ENCODE peak calls at places on chromosomes 1 and 21, in four cellular contexts. U is body of pancreas, A is tibial nerve, K is ovary. I is an unnamed sample.

GRCh38 chr1:10540277-10541005 is 65.7 kb downstream of the PEX14 start:
- DNase-seq in U (no peak), A (no peak), K (no peak), I (peak)

GRCh38 chr1:159869173-159869572 is 6.7 kb upstream of the VSIG8 start:
- DNase-seq in A (no peak), K (peak), U (peak), I (peak)

GRCh38 chr1:40316595-40317393 is at the start of gene COL9A2:
- DNase-seq in A (peak), U (peak), K (no peak), I (peak)

GRCh38 chr1:55257958-55258357 is 42.8 kb upstream of the USP24 start:
- DNase-seq in K (no peak), A (no peak), U (no peak), I (no peak)

GRCh38 chr1:212470059-212470458 is 37.3 kb downstream of the NENF start:
- DNase-seq in U (peak), K (peak), A (peak), I (peak)

GRCh38 chr1:175976865-175977642 is 230.0 kb downstream of the COP1 start:
- DNase-seq in K (no peak), U (no peak), A (no peak), I (peak)

GRCh38 chr1:219773775-219774174 is 154.6 kb downstream of the SLC30A10 start:
- DNase-seq in A (no peak), U (no peak), K (no peak), I (no peak)

GRCh38 chr1:211352465-211352864 is 25.8 kb downstream of the TRAF5 start:
- DNase-seq in U (no peak), K (no peak), A (no peak), I (no peak)

GRCh38 chr1:39826583-39826982 is 37.9 kb upstream of the BMP8B start:
- DNase-seq in U (no peak), A (no peak), K (no peak), I (no peak)

GRCh38 chr1:119101563-119101962 is 38.9 kb downstream of the WARS2 start:
- DNase-seq in A (no peak), K (no peak), U (no peak), I (peak)

GRCh38 chr1:71640131-71640530 is 559.3 kb upstream of the ZRANB2 start:
- DNase-seq in K (no peak), U (no peak), A (no peak), I (no peak)

GRCh38 chr1:50422946-50423669 is at the start of gene DMRTA2:
- DNase-seq in A (no peak), U (no peak), K (no peak), I (no peak)

GRCh38 chr1:222375656-222376055 is 172.2 kb downstream of the HHIPL2 start:
- DNase-seq in A (no peak), K (no peak), U (no peak), I (no peak)

GRCh38 chr1:43282220-43283195 is 2.9 kb downstream of the C1orf210 start:
- DNase-seq in U (no peak), A (no peak), K (no peak), I (no peak)

GRCh38 chr1:229758101-229759036 is 132.3 kb downstream of the URB2 start:
- DNase-seq in K (no peak), A (no peak), U (no peak), I (no peak)

GRCh38 chr1:108852141-108852540 is 4.8 kb downstream of the AKNAD1 start:
- DNase-seq in K (no peak), A (no peak), U (no peak), I (peak)

GRCh38 chr21:36873511-36873910 is 93.0 kb downstream of the HLCS start:
- DNase-seq in K (no peak), U (no peak), A (no peak), I (no peak)

GRCh38 chr1:25675729-25676476 is 59.3 kb downstream of the MAN1C1 start:
- DNase-seq in A (no peak), U (no peak), K (no peak), I (no peak)

GRCh38 chr1:36154765-36155559 is 998 bp upstream of the MAP7D1 start:
- DNase-seq in U (peak), K (no peak), A (no peak), I (no peak)

GRCh38 chr1:1178794-1179331 is 5.2 kb downstream of the TTLL10 start:
- DNase-seq in U (no peak), K (no peak), A (no peak), I (no peak)

GRCh38 chr1:17596651-17597509 is 57.4 kb downstream of the ARHGEF10L start:
- DNase-seq in K (no peak), U (no peak), A (no peak), I (peak)

GRCh38 chr1:36365310-36365895 is 20.3 kb downstream of the STK40 start:
- DNase-seq in U (no peak), A (peak), K (peak), I (peak)

GRCh38 chr1:172134087-172134731 is 286.3 kb upstream of the C1orf105 start:
- DNase-seq in U (no peak), A (no peak), K (no peak), I (peak)

GRCh38 chr1:64318428-64318827 is 115.0 kb downstream of the UBE2U start:
- DNase-seq in A (no peak), K (no peak), U (no peak), I (no peak)

GRCh38 chr1:25137521-25138395 is 94.5 kb downstream of the SYF2 start:
- DNase-seq in A (no peak), K (no peak), U (no peak), I (no peak)

GRCh38 chr1:70496181-70496580 is 85.1 kb downstream of the CTH start:
- DNase-seq in A (no peak), K (no peak), U (no peak), I (no peak)

GRCh38 chr1:167120899-167121298 is 27.0 kb downstream of the STYXL2 start:
- DNase-seq in A (no peak), K (no peak), U (no peak), I (no peak)

GRCh38 chr1:235724716-235725115 is 75.1 kb upstream of the GNG4 start:
- DNase-seq in A (no peak), K (no peak), U (no peak), I (no peak)

GRCh38 chr1:37845781-37846180 is 13.6 kb downstream of the MTF1 start:
- DNase-seq in U (no peak), A (no peak), K (no peak), I (no peak)

GRCh38 chr1:218479436-218480115 is 134.4 kb downstream of the TGFB2 start:
- DNase-seq in K (no peak), U (no peak), A (no peak), I (peak)

GRCh38 chr1:173420330-173420806 is 56.8 kb upstream of the PRDX6 start:
- DNase-seq in U (peak), A (no peak), K (peak), I (peak)

GRCh38 chr1:25063591-25064416 is 133.7 kb upstream of the RUNX3 start:
- DNase-seq in U (no peak), A (no peak), K (no peak), I (no peak)

GRCh38 chr1:6447818-6448748 is 17.9 kb downstream of the TNFRSF25 start:
- DNase-seq in U (no peak), K (no peak), A (no peak), I (no peak)

GRCh38 chr1:15148004-15148403 is 5.5 kb upstream of the TMEM51 start:
- DNase-seq in K (no peak), A (no peak), U (no peak), I (no peak)

GRCh38 chr1:32275424-32275823 is 16.5 kb upstream of the HDAC1 start:
- DNase-seq in A (no peak), K (no peak), U (peak), I (no peak)

GRCh38 chr1:39391741-39392679 is 99.4 kb upstream of the BMP8A start:
- DNase-seq in U (peak), A (no peak), K (peak), I (peak)

GRCh38 chr1:185646202-185646683 is 87.9 kb upstream of the HMCN1 start:
- DNase-seq in A (no peak), K (peak), U (peak), I (peak)

GRCh38 chr1:237542525-237543418 is 347.9 kb downstream of the ZP4 start:
- DNase-seq in U (no peak), A (no peak), K (no peak), I (no peak)

GRCh38 chr1:154190550-154190949 is 1.4 kb downstream of the TPM3 start:
- DNase-seq in U (no peak), K (no peak), A (no peak), I (peak)

DNA sequence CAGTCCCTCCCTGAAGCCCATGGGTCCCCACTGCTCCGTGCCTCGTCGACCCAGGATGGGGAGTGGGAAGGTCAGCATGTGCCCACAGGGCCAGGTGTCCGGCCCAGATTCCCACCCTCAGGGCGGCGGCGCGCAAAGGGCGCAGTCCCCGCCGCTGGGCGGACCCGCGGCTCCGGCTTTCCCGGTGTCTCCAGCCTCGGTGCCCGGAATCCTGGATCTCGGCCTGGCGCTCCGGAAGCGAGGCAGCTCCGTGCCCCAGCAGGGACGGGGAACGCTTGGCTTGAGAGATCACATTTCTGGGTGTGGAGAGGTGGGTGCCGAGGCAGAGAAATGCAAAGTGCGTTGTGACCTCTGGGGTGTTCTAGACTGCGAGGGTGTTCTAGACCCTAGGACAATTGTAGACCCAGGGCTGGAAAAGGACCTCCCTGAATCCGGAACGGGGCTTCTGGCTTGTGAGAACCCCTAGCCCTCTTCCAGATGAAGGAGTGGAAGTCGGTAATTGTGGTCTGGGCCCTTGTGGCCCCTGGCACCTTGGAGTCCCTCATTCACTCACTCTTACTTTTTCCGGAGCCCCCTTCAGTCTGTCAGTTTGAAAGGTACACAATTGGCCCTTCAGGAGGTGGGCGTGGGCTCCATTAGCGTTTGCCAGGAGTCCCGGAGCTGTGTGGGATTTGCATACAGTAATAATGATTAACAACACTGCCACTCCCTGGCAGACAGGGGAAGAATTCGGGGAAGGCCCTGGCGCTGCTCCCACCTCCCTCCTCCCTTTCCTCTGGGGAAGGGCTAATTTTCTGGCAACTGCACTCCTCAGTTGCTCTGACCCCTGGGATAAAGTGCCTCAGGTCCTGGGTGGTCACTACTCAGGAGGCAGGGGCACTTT is 1.7 kb upstream of the KCND3 start:
- DNase-seq in U (peak), A (no peak), K (peak), I (peak)
- TF ChIP-seq CTCF in U (peak), A (no peak), K (no peak), I (peak)

GRCh38 chr1:161198206-161198876 is 513 bp downstream of the ADAMTS4 start:
- DNase-seq in U (no peak), A (no peak), K (peak), I (peak)
- H3K4me3 ChIP-seq in U (no peak), A (peak), K (peak), I (peak)

DNA sequence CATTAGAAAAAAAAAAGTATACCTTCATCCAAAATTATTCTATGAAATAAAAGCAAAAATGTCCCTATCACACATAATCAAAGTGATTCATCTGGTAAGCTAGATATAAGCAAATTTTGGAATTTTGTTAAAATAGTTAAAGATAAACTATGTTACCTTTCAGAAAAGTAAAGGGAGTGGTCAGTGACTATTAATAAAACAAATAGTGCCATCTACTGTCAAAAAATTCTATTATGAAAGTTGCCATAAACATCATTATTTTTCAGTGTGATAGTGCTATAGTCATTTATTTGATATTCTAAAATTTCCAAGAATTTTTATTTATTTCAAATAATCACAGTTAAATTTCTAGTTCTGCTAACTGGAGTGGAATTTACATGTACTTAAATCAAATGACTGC is 803.7 kb downstream of the KCNT2 start:
- DNase-seq in K (no peak), U (no peak), A (no peak), I (no peak)
- TF ChIP-seq CTCF in K (no peak), U (no peak), A (no peak), I (no peak)

DNA sequence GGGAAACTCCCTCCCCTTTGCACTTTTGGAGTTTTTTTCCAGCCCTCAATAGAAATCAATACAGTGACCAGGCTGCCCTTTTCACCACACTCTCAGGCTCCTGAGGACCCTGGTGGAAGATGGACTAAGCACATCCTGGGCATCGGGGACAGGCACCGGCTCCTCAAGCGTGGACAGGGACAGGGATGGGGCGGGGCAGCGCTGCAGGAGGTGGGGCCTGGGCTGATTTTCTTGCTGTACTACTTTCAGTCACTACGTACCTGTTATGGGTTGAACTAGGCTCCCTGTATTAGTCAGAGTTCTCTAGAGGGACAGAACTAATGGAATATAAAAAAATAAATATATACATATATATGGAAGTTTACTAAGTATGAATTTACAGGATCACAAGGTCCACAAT is 2.5 kb downstream of the MX2 start:
- DNase-seq in K (peak), U (no peak), A (no peak), I (no peak)
- H3K4me3 ChIP-seq in K (no peak), U (no peak), A (no peak), I (no peak)

GRCh38 chr1:98884864-98885263 is 119.8 kb downstream of the PLPPR5 start:
- DNase-seq in K (no peak), U (no peak), A (no peak), I (no peak)
- TF ChIP-seq CTCF in K (no peak), U (no peak), A (no peak), I (no peak)

GRCh38 chr1:45501502-45501859 is 1.4 kb downstream of the MMACHC start:
- DNase-seq in U (no peak), A (no peak), K (no peak), I (no peak)
- H3K4me3 ChIP-seq in U (no peak), A (no peak), K (no peak), I (no peak)

DNA sequence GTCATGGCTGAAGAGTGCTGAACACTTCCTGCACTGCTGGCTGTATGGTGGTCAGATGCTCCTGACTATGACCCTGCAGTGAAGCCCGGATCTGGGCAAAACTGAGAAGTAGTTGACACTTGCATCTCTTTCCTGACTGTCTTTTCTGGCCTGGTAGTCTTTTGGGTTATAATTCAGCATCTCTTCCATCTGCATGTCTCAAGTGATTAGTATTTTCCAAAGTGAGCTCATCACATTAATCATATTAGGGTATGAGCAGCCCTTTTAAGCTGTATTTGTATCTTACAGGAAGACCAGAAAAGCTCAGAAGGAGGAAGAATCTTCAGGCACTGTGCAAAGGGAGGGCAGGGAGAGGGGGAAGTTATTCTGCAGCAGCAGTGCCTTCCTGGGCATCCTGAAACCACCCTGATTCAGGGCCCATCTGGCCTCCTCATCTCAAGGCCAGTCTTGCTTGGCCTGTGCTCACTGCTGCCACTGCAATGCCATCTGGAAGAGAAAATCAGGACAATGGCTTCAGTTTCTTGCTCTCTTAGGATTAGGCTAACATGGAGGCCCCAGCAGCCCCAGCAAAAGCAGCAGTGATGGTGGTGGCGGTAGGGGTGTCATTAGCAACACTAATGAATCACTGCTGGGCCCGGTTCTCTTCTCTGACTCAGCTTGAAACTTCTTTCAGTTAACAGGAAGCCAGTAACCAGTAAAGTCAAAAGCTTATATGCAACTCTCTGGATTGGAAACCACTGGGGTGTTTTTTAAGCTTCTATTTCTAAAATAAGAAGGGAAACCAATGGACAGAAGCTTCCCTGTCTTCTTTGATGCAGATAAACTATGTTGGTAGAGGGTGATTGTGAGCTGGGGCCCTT is 63.3 kb upstream of the WDR26 start:
- DNase-seq in U (peak), A (no peak), K (peak), I (peak)
- TF ChIP-seq CTCF in U (no peak), A (no peak), K (no peak), I (no peak)

I was measured in fibroblast of villous mesenchyme.